ENCODE peak calls at places on chromosomes 16 and 17, in ten cellular contexts. Y is HS-5; B is stimulated activated naive B cell treated with anti-CD40 and anti-IgM and Interleukin-4, amounts not matched to agents 10 μg/mL and 1 μg/mL and 100 μg/mL, for 72 hours; A is BJ; D is stomach; P is germinal center; E is T-cell; Z is body of pancreas; C is heart right ventricle; K is activated CD4-positive, alpha-beta T cell treated with anti-CD3 and anti-CD28 coated beads for 24 hours. G is an unnamed sample.

GRCh38 chr16:10957771-10958486 is 13.6 kb downstream of the CLEC16A start:
- DNase-seq in Y (no peak), B (no peak), A (no peak), D (no peak), P (no peak), E (no peak), Z (no peak), C (no peak), K (no peak), G (no peak)

GRCh38 chr17:4365628-4366311 is 705 bp downstream of the UBE2G1 start:
- DNase-seq in Y (no peak), B (peak), A (no peak), D (no peak), P (peak), E (peak), Z (peak), C (peak), K (peak), G (peak)

GRCh38 chr17:59838196-59838911 is 54.4 kb downstream of the TUBD1 start:
- DNase-seq in Y (no peak), B (no peak), A (no peak), D (no peak), P (no peak), E (no peak), Z (peak), C (no peak), K (no peak), G (no peak)

GRCh38 chr16:4615389-4616046 is 830 bp upstream of the UBALD1 start:
- DNase-seq in Y (no peak), B (no peak), A (no peak), D (no peak), P (no peak), E (no peak), Z (no peak), C (no peak), K (no peak), G (peak)

GRCh38 chr16:3640207-3640606 is 14.3 kb upstream of the DNASE1 start:
- DNase-seq in Y (no peak), B (no peak), A (no peak), D (no peak), P (no peak), E (no peak), Z (no peak), C (no peak), K (no peak), G (no peak)

GRCh38 chr16:72094266-72094610 is 591 bp downstream of the DHX38 start:
- DNase-seq in Y (no peak), B (peak), A (no peak), D (no peak), P (no peak), E (peak), Z (no peak), C (no peak), K (peak), G (no peak)

GRCh38 chr17:39064814-39065213 is 86.6 kb downstream of the PLXDC1 start:
- DNase-seq in Y (no peak), B (no peak), A (no peak), D (no peak), P (no peak), E (no peak), Z (no peak), C (no peak), K (no peak), G (no peak)

GRCh38 chr17:79888811-79889634 is 49.8 kb upstream of the CBX4 start:
- DNase-seq in Y (no peak), B (no peak), A (no peak), D (no peak), P (no peak), E (no peak), Z (no peak), C (no peak), K (no peak), G (no peak)

GRCh38 chr16:72987480-72987901 is 60.4 kb downstream of the ZFHX3 start:
- DNase-seq in Y (no peak), B (no peak), A (no peak), D (no peak), P (no peak), E (no peak), Z (no peak), C (no peak), K (no peak), G (no peak)

GRCh38 chr16:1152651-1153259 is at the start of gene CACNA1H:
- DNase-seq in Y (no peak), B (no peak), A (no peak), D (no peak), P (peak), E (peak), Z (no peak), C (peak), K (peak), G (no peak)

GRCh38 chr16:13958438-13958837 is 38.5 kb downstream of the ERCC4 start:
- DNase-seq in Y (no peak), B (no peak), A (no peak), D (no peak), P (no peak), E (no peak), Z (no peak), C (no peak), K (no peak), G (no peak)

GRCh38 chr16:27951752-27952151 is 111.8 kb downstream of the GSG1L start:
- DNase-seq in Y (peak), B (no peak), A (no peak), D (no peak), P (no peak), E (no peak), Z (no peak), C (no peak), K (no peak), G (no peak)

GRCh38 chr17:68749742-68750562 is 148.8 kb upstream of the FAM20A start:
- DNase-seq in Y (no peak), B (no peak), A (no peak), D (no peak), P (no peak), E (no peak), Z (no peak), C (no peak), K (no peak), G (no peak)

GRCh38 chr17:72063262-72063661 is 57.6 kb upstream of the SOX9 start:
- DNase-seq in Y (no peak), B (no peak), A (no peak), D (no peak), P (no peak), E (no peak), Z (no peak), C (no peak), K (no peak), G (no peak)

GRCh38 chr16:89452925-89453324 is 37.4 kb downstream of the ANKRD11 start:
- DNase-seq in Y (no peak), B (no peak), A (no peak), D (no peak), P (no peak), E (no peak), Z (no peak), C (no peak), K (no peak), G (no peak)

GRCh38 chr16:30116291-30117207 is 3.2 kb upstream of the GDPD3 start:
- DNase-seq in Y (no peak), B (no peak), A (no peak), D (no peak), P (no peak), E (no peak), Z (no peak), C (no peak), K (no peak), G (no peak)

GRCh38 chr17:44782349-44782850 is 23.6 kb downstream of the ADAM11 start:
- DNase-seq in Y (no peak), B (no peak), A (no peak), D (no peak), P (no peak), E (no peak), Z (no peak), C (no peak), K (no peak), G (no peak)

GRCh38 chr17:83109793-83110645 is 30.6 kb downstream of the METRNL start:
- DNase-seq in Y (peak), B (no peak), A (peak), D (peak), P (no peak), E (no peak), Z (peak), C (peak), K (no peak), G (peak)

GRCh38 chr16:87496101-87496801 is 3.4 kb upstream of the ZCCHC14 start:
- DNase-seq in Y (no peak), B (peak), A (no peak), D (no peak), P (no peak), E (no peak), Z (no peak), C (no peak), K (no peak), G (no peak)

GRCh38 chr17:16120937-16121336 is 94.4 kb downstream of the NCOR1 start:
- DNase-seq in Y (no peak), B (no peak), A (no peak), D (no peak), P (no peak), E (no peak), Z (no peak), C (no peak), K (no peak), G (no peak)

GRCh38 chr16:17718495-17718894 is 247.7 kb upstream of the XYLT1 start:
- DNase-seq in Y (no peak), B (no peak), A (no peak), D (no peak), P (no peak), E (no peak), Z (no peak), C (no peak), K (no peak), G (no peak)

GRCh38 chr16:59612094-59612493 is 878.0 kb upstream of the GOT2 start:
- DNase-seq in Y (no peak), B (no peak), A (no peak), D (no peak), P (no peak), E (no peak), Z (no peak), C (no peak), K (no peak), G (no peak)

GRCh38 chr17:39069114-39069756 is 82.2 kb downstream of the PLXDC1 start:
- DNase-seq in Y (no peak), B (no peak), A (no peak), D (no peak), P (peak), E (peak), Z (peak), C (no peak), K (no peak), G (no peak)

GRCh38 chr17:77489898-77490265 is 349.1 kb downstream of the SEC14L1 start:
- DNase-seq in Y (no peak), B (no peak), A (no peak), D (peak), P (no peak), E (no peak), Z (no peak), C (peak), K (no peak), G (peak)

GRCh38 chr17:42937712-42938596 is 26.3 kb downstream of the AARSD1 start:
- DNase-seq in Y (no peak), B (peak), A (peak), D (no peak), P (peak), E (no peak), Z (peak), C (peak), K (peak), G (peak)

GRCh38 chr17:18166894-18167293 is 16.7 kb upstream of the ALKBH5 start:
- DNase-seq in Y (no peak), B (no peak), A (no peak), D (peak), P (no peak), E (no peak), Z (peak), C (no peak), K (no peak), G (no peak)

GRCh38 chr17:7930841-7931631 is 710 bp downstream of the TRAPPC1 start:
- DNase-seq in Y (no peak), B (no peak), A (no peak), D (no peak), P (no peak), E (no peak), Z (no peak), C (no peak), K (no peak), G (no peak)

GRCh38 chr16:57720142-57720575 is 15.4 kb upstream of the KATNB1 start:
- DNase-seq in Y (no peak), B (peak), A (no peak), D (peak), P (no peak), E (no peak), Z (peak), C (peak), K (no peak), G (peak)

GRCh38 chr17:21106316-21106715 is 20.4 kb upstream of the DHRS7B start:
- DNase-seq in Y (no peak), B (no peak), A (no peak), D (no peak), P (no peak), E (no peak), Z (no peak), C (no peak), K (no peak), G (no peak)

GRCh38 chr16:54533856-54534490 is 247.4 kb upstream of the IRX3 start:
- DNase-seq in Y (no peak), B (no peak), A (no peak), D (no peak), P (no peak), E (no peak), Z (no peak), C (no peak), K (no peak), G (no peak)

GRCh38 chr16:10078541-10078949 is 103.7 kb downstream of the GRIN2A start:
- DNase-seq in Y (no peak), B (no peak), A (no peak), D (no peak), P (no peak), E (no peak), Z (no peak), C (no peak), K (no peak), G (no peak)

GRCh38 chr17:72930031-72930430 is 162.5 kb downstream of the SLC39A11 start:
- DNase-seq in Y (no peak), B (no peak), A (no peak), D (no peak), P (no peak), E (no peak), Z (no peak), C (no peak), K (no peak), G (no peak)

GRCh38 chr16:72060405-72060804 is 2.6 kb upstream of the HPR start:
- DNase-seq in Y (no peak), B (no peak), A (no peak), D (no peak), P (no peak), E (no peak), Z (no peak), C (no peak), K (no peak), G (no peak)

GRCh38 chr17:79680381-79680780 is 50.4 kb upstream of the ENPP7 start:
- DNase-seq in Y (no peak), B (no peak), A (no peak), D (no peak), P (no peak), E (no peak), Z (no peak), C (no peak), K (no peak), G (no peak)

G was measured in transverse colon.